ENCODE peak calls at places on chromosome 3, in nine cellular contexts. X is GM12864, Q is RCC 7860, A is foreskin fibroblast, E is ovary, V is GM03348, Z is endothelial cell, D is choroid plexus epithelial cell, I is kidney. J is an unnamed sample.

GRCh38 chr3:186452517-186452916 is 90.5 kb upstream of the DGKG start:
- DNase-seq in X (no peak), Q (peak), A (peak), E (no peak), V (peak), Z (no peak), D (peak), I (no peak), J (no peak)

GRCh38 chr3:186277268-186277909 is 84.6 kb downstream of the DGKG start:
- DNase-seq in X (no peak), Q (peak), A (peak), E (no peak), V (peak), Z (peak), D (peak), I (no peak), J (no peak)

GRCh38 chr3:19046440-19046839 is 101.9 kb upstream of the KCNH8 start:
- DNase-seq in X (no peak), Q (no peak), A (no peak), E (no peak), V (no peak), Z (no peak), D (peak), I (no peak), J (no peak)

GRCh38 chr3:6062226-6063187 is 798.4 kb upstream of the GRM7 start:
- DNase-seq in X (no peak), Q (no peak), A (no peak), E (no peak), V (no peak), Z (no peak), D (no peak), I (no peak), J (no peak)

GRCh38 chr3:145807990-145808389 is 353.0 kb downstream of the PLOD2 start:
- DNase-seq in X (no peak), Q (no peak), A (peak), E (peak), V (no peak), Z (no peak), D (peak), I (no peak), J (no peak)

GRCh38 chr3:10930641-10931040 is 61.9 kb upstream of the SLC6A1 start:
- DNase-seq in X (no peak), Q (no peak), A (no peak), E (no peak), V (no peak), Z (no peak), D (no peak), I (peak), J (no peak)

GRCh38 chr3:121165397-121165837 is 257.4 kb downstream of the STXBP5L start:
- DNase-seq in X (no peak), Q (no peak), A (no peak), E (no peak), V (no peak), Z (no peak), D (no peak), I (no peak), J (no peak)

GRCh38 chr3:12350151-12350813 is 61.4 kb downstream of the PPARG start:
- DNase-seq in X (no peak), Q (no peak), A (no peak), E (peak), V (no peak), Z (no peak), D (peak), I (no peak), J (no peak)

GRCh38 chr3:194273396-194274310 is 77.5 kb downstream of the CPN2 start:
- DNase-seq in X (no peak), Q (no peak), A (no peak), E (peak), V (no peak), Z (no peak), D (no peak), I (no peak), J (no peak)

GRCh38 chr3:59575113-59576001 is 525.5 kb upstream of the CFAP20DC start:
- DNase-seq in X (peak), Q (peak), A (peak), E (peak), V (peak), Z (peak), D (peak), I (peak), J (no peak)

GRCh38 chr3:190886945-190887344 is 24.5 kb upstream of the GMNC start:
- DNase-seq in X (no peak), Q (peak), A (no peak), E (no peak), V (no peak), Z (no peak), D (no peak), I (no peak), J (no peak)

GRCh38 chr3:175342196-175342595 is 483.1 kb downstream of the NAALADL2 start:
- DNase-seq in X (no peak), Q (no peak), A (no peak), E (no peak), V (no peak), Z (no peak), D (peak), I (no peak), J (no peak)

GRCh38 chr3:107899996-107900651 is 190.7 kb downstream of the CD47 start:
- DNase-seq in X (no peak), Q (no peak), A (no peak), E (no peak), V (peak), Z (no peak), D (no peak), I (no peak), J (no peak)

GRCh38 chr3:188854395-188855149 is 317.2 kb upstream of the TPRG1 start:
- DNase-seq in X (no peak), Q (no peak), A (peak), E (no peak), V (peak), Z (no peak), D (peak), I (no peak), J (no peak)

GRCh38 chr3:20898962-20899361 is 713.0 kb upstream of the SGO1 start:
- DNase-seq in X (no peak), Q (no peak), A (no peak), E (no peak), V (no peak), Z (no peak), D (no peak), I (no peak), J (no peak)

GRCh38 chr3:85570819-85571218 is 612.0 kb downstream of the CADM2 start:
- DNase-seq in X (no peak), Q (no peak), A (no peak), E (no peak), V (no peak), Z (no peak), D (no peak), I (no peak), J (no peak)

GRCh38 chr3:139281512-139282196 is 62.2 kb upstream of the MRPS22 start:
- DNase-seq in X (no peak), Q (no peak), A (peak), E (no peak), V (peak), Z (no peak), D (no peak), I (no peak), J (no peak)

GRCh38 chr3:129490273-129490675 is 38.2 kb upstream of the RHO start:
- DNase-seq in X (peak), Q (peak), A (peak), E (peak), V (peak), Z (peak), D (peak), I (peak), J (peak)

GRCh38 chr3:70603103-70603502 is 290.7 kb upstream of the MDFIC2 start:
- DNase-seq in X (no peak), Q (no peak), A (no peak), E (no peak), V (no peak), Z (no peak), D (no peak), I (no peak), J (no peak)

GRCh38 chr3:27681249-27681748 is 40.8 kb downstream of the EOMES start:
- DNase-seq in X (peak), Q (peak), A (peak), E (no peak), V (peak), Z (peak), D (peak), I (no peak), J (peak)

GRCh38 chr3:80855482-80855881 is 906.0 kb downstream of the GBE1 start:
- DNase-seq in X (no peak), Q (no peak), A (no peak), E (no peak), V (no peak), Z (no peak), D (no peak), I (no peak), J (no peak)

GRCh38 chr3:126487151-126487771 is 11.6 kb upstream of the ZXDC start:
- DNase-seq in X (no peak), Q (peak), A (no peak), E (no peak), V (peak), Z (peak), D (peak), I (peak), J (no peak)

GRCh38 chr3:73623996-73624362 is 762 bp downstream of the PDZRN3 start:
- DNase-seq in X (no peak), Q (no peak), A (peak), E (peak), V (peak), Z (peak), D (peak), I (peak), J (no peak)

GRCh38 chr3:62159693-62160092 is 213.7 kb downstream of the FEZF2 start:
- DNase-seq in X (no peak), Q (no peak), A (peak), E (peak), V (peak), Z (no peak), D (peak), I (peak), J (no peak)

GRCh38 chr3:71107926-71108325 is 475.6 kb downstream of the FOXP1 start:
- DNase-seq in X (no peak), Q (no peak), A (no peak), E (no peak), V (no peak), Z (no peak), D (no peak), I (no peak), J (no peak)

GRCh38 chr3:79203144-79203519 is 564.7 kb downstream of the ROBO1 start:
- DNase-seq in X (no peak), Q (no peak), A (no peak), E (no peak), V (no peak), Z (no peak), D (no peak), I (no peak), J (no peak)

GRCh38 chr3:194872669-194872977 is 186.9 kb downstream of the FAM43A start:
- DNase-seq in X (no peak), Q (no peak), A (peak), E (no peak), V (peak), Z (no peak), D (peak), I (no peak), J (no peak)

GRCh38 chr3:73411545-73411944 is 213.2 kb downstream of the PDZRN3 start:
- DNase-seq in X (no peak), Q (no peak), A (no peak), E (no peak), V (no peak), Z (no peak), D (no peak), I (no peak), J (no peak)